ENCODE peak calls at places on chromosomes 1 and 21, in six cellular contexts. D is ovary, W is body of pancreas, A is A549, X is HCT116, U is IMR-90. Z is an unnamed sample. For H3K4me1, the result is how much of the 10 kb centered on the place peaks cover.

GRCh38 chr1:975896-976683 is 5.8 kb downstream of the PERM1 start:
- DNase-seq in D (no peak), W (peak), A (peak), X (peak), U (peak), Z (peak)

GRCh38 chr1:175493321-175493998 is 249.9 kb downstream of the TNR start:
- DNase-seq in D (no peak), W (no peak), A (no peak), X (no peak), U (no peak), Z (no peak)

GRCh38 chr21:33976980-33977720 is 61.5 kb upstream of the ATP5PO start:
- DNase-seq in D (no peak), W (no peak), A (no peak), X (no peak), U (no peak), Z (no peak)

GRCh38 chr1:192516776-192517297 is 58.7 kb upstream of the RGS1 start:
- DNase-seq in D (no peak), W (no peak), A (no peak), X (no peak), U (no peak), Z (no peak)

GRCh38 chr1:71045463-71046028 is 2.1 kb downstream of the PTGER3 start:
- DNase-seq in D (no peak), W (no peak), A (no peak), X (no peak), U (no peak), Z (no peak)

GRCh38 chr1:1082239-1083180 is 8.4 kb upstream of the RNF223 start:
- DNase-seq in D (peak), W (no peak), A (no peak), X (no peak), U (no peak), Z (no peak)

GRCh38 chr1:229155472-229155871 is 115.4 kb upstream of the RAB4A start:
- DNase-seq in D (no peak), W (no peak), A (no peak), X (no peak), U (no peak), Z (no peak)

GRCh38 chr21:17370750-17371325 is 142.0 kb upstream of the CXADR start:
- DNase-seq in D (no peak), W (no peak), A (no peak), X (no peak), U (no peak), Z (no peak)

GRCh38 chr1:53949023-53949611 is 3.0 kb downstream of the LRRC42 start:
- DNase-seq in D (peak), W (peak), A (peak), X (no peak), U (peak), Z (no peak)

GRCh38 chr1:89720839-89721238 is 87.9 kb downstream of the LRRC8C start:
- DNase-seq in D (no peak), W (no peak), A (no peak), X (no peak), U (no peak), Z (no peak)

GRCh38 chr1:153777648-153778047 is 2.4 kb downstream of the SLC27A3 start:
- DNase-seq in D (no peak), W (peak), A (no peak), X (no peak), U (peak), Z (no peak)

GRCh38 chr1:24707659-24708058 is 37.6 kb upstream of the CLIC4 start:
- DNase-seq in D (no peak), W (no peak), A (no peak), X (peak), U (peak), Z (no peak)

GRCh38 chr1:83543222-83543973 is 455.5 kb downstream of the TTLL7 start:
- DNase-seq in D (no peak), W (no peak), A (no peak), X (no peak), U (no peak), Z (no peak)

GRCh38 chr1:84749427-84749826 is 59.2 kb upstream of the SSX2IP start:
- DNase-seq in D (no peak), W (no peak), A (no peak), X (no peak), U (no peak), Z (no peak)

GRCh38 chr21:45279446-45280177 is 8.1 kb downstream of the POFUT2 start:
- DNase-seq in D (peak), W (no peak), A (no peak), X (no peak), U (no peak), Z (no peak)

GRCh38 chr1:9721606-9722377 is 70.3 kb downstream of the PIK3CD start:
- DNase-seq in D (no peak), W (peak), A (peak), X (no peak), U (no peak), Z (no peak)

GRCh38 chr1:75475709-75476108 is 135.2 kb downstream of the SLC44A5 start:
- DNase-seq in D (no peak), W (no peak), A (no peak), X (no peak), U (no peak), Z (no peak)

GRCh38 chr1:177310326-177310725 is 139.6 kb downstream of the BRINP2 start:
- DNase-seq in D (no peak), W (no peak), A (no peak), X (no peak), U (no peak), Z (no peak)

GRCh38 chr1:98405581-98406059 is 255.9 kb upstream of the SNX7 start:
- DNase-seq in D (no peak), W (no peak), A (no peak), X (no peak), U (no peak), Z (no peak)

GRCh38 chr1:193013005-193013404 is 46.2 kb downstream of the UCHL5 start:
- DNase-seq in D (no peak), W (no peak), A (no peak), X (no peak), U (peak), Z (no peak)

GRCh38 chr1:153506831-153507413 is 28.9 kb downstream of the S100A6 start:
- DNase-seq in D (peak), W (peak), A (peak), X (no peak), U (peak), Z (no peak)

GRCh38 chr1:116489231-116489697 is 81.6 kb downstream of the CD58 start:
- DNase-seq in D (no peak), W (peak), A (no peak), X (peak), U (peak), Z (peak)

GRCh38 chr1:153429266-153430165 is 13.2 kb downstream of the S100A7A start:
- DNase-seq in D (no peak), W (no peak), A (no peak), X (no peak), U (no peak), Z (no peak)

GRCh38 chr1:246355421-246356230 is 151.5 kb downstream of the SMYD3 start:
- DNase-seq in D (no peak), W (no peak), A (no peak), X (no peak), U (no peak), Z (no peak)

GRCh38 chr1:4027492-4028138 is 127.5 kb upstream of the C1orf174 start:
- DNase-seq in D (no peak), W (no peak), A (no peak), X (no peak), U (no peak), Z (no peak)

GRCh38 chr1:159015440-159015909 is 5.8 kb downstream of the IFI16 start:
- DNase-seq in D (no peak), W (peak), A (no peak), X (no peak), U (peak), Z (peak)

GRCh38 chr1:63626222-63626621 is 33.0 kb downstream of the PGM1 start:
- DNase-seq in D (no peak), W (no peak), A (no peak), X (no peak), U (no peak), Z (no peak)

GRCh38 chr1:119582801-119583200 is 65.3 kb downstream of the ZNF697 start:
- DNase-seq in D (peak), W (peak), A (peak), X (peak), U (peak), Z (peak)

GRCh38 chr1:225355863-225356262 is 72.0 kb downstream of the LBR start:
- DNase-seq in D (no peak), W (no peak), A (no peak), X (no peak), U (no peak), Z (no peak)

GRCh38 chr1:85289207-85289847 is 12.9 kb upstream of the BCL10 start:
- DNase-seq in D (no peak), W (no peak), A (no peak), X (peak), U (peak), Z (no peak)

GRCh38 chr1:29972664-29973063 is 736.3 kb downstream of the PTPRU start:
- DNase-seq in D (no peak), W (no peak), A (no peak), X (no peak), U (no peak), Z (no peak)

GRCh38 chr1:77026126-77026525 is 158.8 kb downstream of the ST6GALNAC5 start:
- DNase-seq in D (no peak), W (no peak), A (no peak), X (no peak), U (no peak), Z (no peak)

GRCh38 chr1:37237948-37238347 is 203.6 kb upstream of the GRIK3 start:
- DNase-seq in D (no peak), W (no peak), A (no peak), X (no peak), U (no peak), Z (no peak)

GRCh38 chr1:39181311-39181710 is 23.2 kb upstream of the MACF1 start:
- DNase-seq in D (no peak), W (no peak), A (no peak), X (no peak), U (no peak), Z (no peak)

GRCh38 chr1:181190362-181191035 is 102.0 kb downstream of the IER5 start:
- DNase-seq in D (no peak), W (peak), A (no peak), X (no peak), U (no peak), Z (no peak)

GRCh38 chr1:181189691-181190361 is 101.3 kb downstream of the IER5 start:
- DNase-seq in D (peak), W (peak), A (peak), X (peak), U (peak), Z (peak)

GRCh38 chr1:181191494-181192040 is 103.1 kb downstream of the IER5 start:
- DNase-seq in D (no peak), W (no peak), A (no peak), X (no peak), U (no peak), Z (no peak)

GRCh38 chr1:181187596-181188126 is 99.2 kb downstream of the IER5 start:
- DNase-seq in D (no peak), W (no peak), A (no peak), X (no peak), U (no peak), Z (no peak)

GRCh38 chr1:181189245-181189644 is 100.7 kb downstream of the IER5 start:
- DNase-seq in D (no peak), W (no peak), A (no peak), X (no peak), U (no peak), Z (no peak)
- H3K27ac ChIP-seq in D (no peak), W (no peak), A (no peak), X (no peak), U (no peak), Z (no peak)

DNA sequence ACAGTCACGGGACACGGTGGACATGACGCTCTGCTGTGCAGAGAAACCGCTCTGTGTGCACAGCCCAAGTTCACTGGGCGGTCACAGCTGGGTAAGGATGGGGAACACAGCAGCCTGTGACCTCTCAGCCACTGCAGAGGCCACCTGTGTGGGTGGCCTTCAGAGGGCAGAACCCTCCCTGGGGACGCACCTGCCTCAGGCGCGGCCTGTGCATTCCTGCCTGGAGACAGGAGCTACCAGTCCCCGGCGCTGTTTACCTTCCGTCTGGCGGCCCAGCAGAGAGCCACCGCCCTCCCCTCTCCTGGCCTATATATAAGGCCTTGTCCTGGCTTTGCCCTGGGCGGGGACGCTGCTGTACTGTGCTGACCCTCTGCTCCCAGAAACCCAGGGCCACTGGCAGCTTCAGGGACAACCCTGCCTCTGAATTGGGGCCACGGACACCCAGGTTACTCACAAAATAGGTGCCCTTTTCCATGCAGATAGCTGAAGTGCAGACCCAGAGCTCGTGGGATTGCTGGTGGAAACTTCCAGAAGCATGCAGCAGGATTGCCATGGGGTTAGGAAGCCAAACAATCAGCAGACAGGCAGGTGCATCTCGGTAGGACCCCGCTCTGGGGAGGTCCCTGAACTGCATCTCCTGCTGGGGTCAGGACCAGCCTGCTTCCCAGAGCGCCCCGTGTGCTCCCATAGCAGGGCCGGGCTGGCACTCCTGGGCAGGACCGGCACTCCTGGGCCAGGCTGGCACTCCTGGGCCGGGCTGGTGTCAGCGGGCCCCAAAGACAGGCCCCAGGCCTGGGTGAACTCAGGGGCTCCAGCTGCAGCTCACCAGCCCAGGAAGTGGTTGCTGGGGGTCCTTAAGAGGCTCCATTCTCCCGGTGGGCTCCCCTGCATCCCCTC is 83.6 kb downstream of the SIK1 start:
- DNase-seq in D (no peak), W (peak), A (peak), X (no peak), U (no peak), Z (peak)
- TF ChIP-seq POLR2A in D (no peak), W (peak), A (no peak), X (no peak), U (no peak), Z (peak)

GRCh38 chr1:234609528-234610042 is 393 bp downstream of the IRF2BP2 start:
- DNase-seq in D (no peak), W (no peak), A (no peak), X (no peak), U (no peak), Z (no peak)

GRCh38 chr1:234608720-234609527 is 1.1 kb downstream of the IRF2BP2 start:
- DNase-seq in D (peak), W (peak), A (no peak), X (no peak), U (no peak), Z (no peak)

GRCh38 chr1:234611153-234611798 is 1.3 kb upstream of the IRF2BP2 start:
- DNase-seq in D (no peak), W (no peak), A (peak), X (peak), U (peak), Z (peak)

GRCh38 chr1:234610582-234611152 is 689 bp upstream of the IRF2BP2 start:
- DNase-seq in D (peak), W (peak), A (peak), X (peak), U (peak), Z (peak)

GRCh38 chr1:234610061-234610581 is at the start of gene IRF2BP2:
- DNase-seq in D (peak), W (peak), A (peak), X (peak), U (peak), Z (peak)
- H3K4me1 ChIP-seq in D (under half), W (under half), A (under half), X (half or more), U (under half), Z (under half)

GRCh38 chr1:168921514-168922106 is 184.9 kb upstream of the ATP1B1 start:
- DNase-seq in D (no peak), W (no peak), A (no peak), X (no peak), U (no peak), Z (no peak)
- H3K27ac ChIP-seq in D (no peak), W (peak), A (peak), X (no peak), U (no peak), Z (no peak)

GRCh38 chr1:108661030-108661609 is at the start of gene HENMT1:
- DNase-seq in D (peak), W (peak), A (peak), X (no peak), U (peak), Z (peak)
- TF ChIP-seq POLR2A in D (no peak), W (no peak), A (peak), X (no peak), U (no peak), Z (peak)

Z was measured in prostate gland.